ENCODE peak calls at places on chromosomes 11 and 22, in six cellular contexts. H is CD4-positive, CD25-positive, alpha-beta regulatory T cell; Y is ecto neural progenitor cell; T is keratinocyte; B is activated gamma-delta T cell treated with Interleukin-2 at 50 U/mL for 16 hours; L is kidney tubule cell. A is an unnamed sample.

GRCh38 chr22:47151490-47151889 is 389.0 kb downstream of the TBC1D22A start:
- DNase-seq in B (no peak), Y (no peak), L (peak; percentile 53), T (no peak), H (no peak), A (no peak)

GRCh38 chr11:19493446-19493845 is 219.2 kb upstream of the NAV2 start:
- DNase-seq in H (no peak), B (no peak), Y (no peak), T (no peak), L (no peak), A (no peak)

GRCh38 chr11:104735013-104735412 is 163.2 kb downstream of the CASP12 start:
- DNase-seq in T (no peak), B (no peak), Y (no peak), L (no peak), H (no peak), A (no peak)

GRCh38 chr11:128610765-128611617 is 23.6 kb upstream of the ETS1 start:
- DNase-seq in B (peak; percentile 72), T (no peak), H (peak; percentile 92), L (no peak), Y (no peak), A (peak; percentile 58)

GRCh38 chr11:58905141-58905715 is 34.1 kb upstream of the GLYATL1 start:
- DNase-seq in T (no peak), L (peak; percentile 68), B (no peak), Y (peak; percentile 86), H (no peak), A (no peak)

GRCh38 chr11:17207317-17208256 is at the start of gene PIK3C2A:
- DNase-seq in Y (peak; percentile 98), H (peak; percentile 96), L (peak; percentile 95), T (peak; percentile 61), B (peak; percentile 92), A (peak; percentile 93)

GRCh38 chr11:111603633-111604130 is 1.4 kb downstream of the SIK2 start:
- DNase-seq in Y (no peak), T (no peak), H (no peak), B (no peak), L (no peak), A (no peak)

GRCh38 chr22:27377501-27377900 is 424.1 kb downstream of the MN1 start:
- DNase-seq in T (no peak), H (no peak), L (peak; percentile 6), B (no peak), Y (peak; percentile 14), A (no peak)

GRCh38 chr11:2578006-2578933 is 121.5 kb downstream of the KCNQ1OT1 start:
- DNase-seq in Y (no peak), B (peak; percentile 2), H (no peak), L (no peak), T (no peak), A (no peak)

GRCh38 chr11:108715239-108715638 is 50.4 kb downstream of the DDX10 start:
- DNase-seq in T (no peak), Y (no peak), B (no peak), H (no peak), L (no peak), A (no peak)

GRCh38 chr22:40463017-40463631 is 92.7 kb downstream of the SGSM3 start:
- DNase-seq in B (peak; percentile 50), T (no peak), Y (no peak), H (peak; percentile 84), L (no peak), A (peak; percentile 34)

GRCh38 chr11:23211221-23211620 is 350.9 kb upstream of the CCDC179 start:
- DNase-seq in L (no peak), B (no peak), T (no peak), Y (no peak), H (no peak), A (no peak)

GRCh38 chr11:76234704-76235232 is 28.5 kb upstream of the WNT11 start:
- DNase-seq in Y (no peak), H (no peak), L (no peak), T (peak; percentile 2), B (no peak), A (no peak)

A was measured in immature natural killer cell.